ENCODE peak calls at places on chromosome 4, in five cellular contexts. One of them, this sample, is unnamed.

GRCh38 chr4:140884431-140885058 is 128.4 kb upstream of the TBC1D9 start:
- DNase-seq in GM23338: peak
- DNase-seq in MM.1S: peak
- DNase-seq in GM23248: peak
- DNase-seq in HCT116: peak
- DNase-seq in this sample: peak

GRCh38 chr4:38805530-38806145 is 1.0 kb upstream of the TLR1 start:
- DNase-seq in GM23338: no peak
- DNase-seq in MM.1S: peak
- DNase-seq in GM23248: peak
- DNase-seq in HCT116: no peak
- DNase-seq in this sample: no peak

GRCh38 chr4:114997596-114997995 is 115.8 kb downstream of the NDST4 start:
- DNase-seq in GM23338: no peak
- DNase-seq in MM.1S: no peak
- DNase-seq in GM23248: peak
- DNase-seq in HCT116: no peak
- DNase-seq in this sample: no peak

GRCh38 chr4:14196141-14196540 is 568.6 kb upstream of the BOD1L1 start:
- DNase-seq in GM23338: peak
- DNase-seq in MM.1S: peak
- DNase-seq in GM23248: peak
- DNase-seq in HCT116: no peak
- DNase-seq in this sample: peak

GRCh38 chr4:121690001-121690400 is 6.8 kb downstream of the ANXA5 start:
- DNase-seq in GM23338: no peak
- DNase-seq in MM.1S: no peak
- DNase-seq in GM23248: peak
- DNase-seq in HCT116: no peak
- DNase-seq in this sample: peak

GRCh38 chr4:140993969-140994459 is 139.3 kb downstream of the RNF150 start:
- DNase-seq in GM23338: no peak
- DNase-seq in MM.1S: no peak
- DNase-seq in GM23248: no peak
- DNase-seq in HCT116: no peak
- DNase-seq in this sample: no peak

GRCh38 chr4:152283806-152284470 is 252.0 kb downstream of the FBXW7 start:
- DNase-seq in GM23338: peak
- DNase-seq in MM.1S: no peak
- DNase-seq in GM23248: peak
- DNase-seq in HCT116: no peak
- DNase-seq in this sample: peak

GRCh38 chr4:56731857-56732256 is 50.8 kb upstream of the HOPX start:
- DNase-seq in GM23338: peak
- DNase-seq in MM.1S: no peak
- DNase-seq in GM23248: no peak
- DNase-seq in HCT116: no peak
- DNase-seq in this sample: no peak

GRCh38 chr4:39700500-39700899 is 2.6 kb downstream of the UBE2K start:
- DNase-seq in GM23338: no peak
- DNase-seq in MM.1S: no peak
- DNase-seq in GM23248: peak
- DNase-seq in HCT116: no peak
- DNase-seq in this sample: no peak

GRCh38 chr4:108762559-108763225 is at the start of gene ETNPPL:
- DNase-seq in GM23338: peak
- DNase-seq in MM.1S: peak
- DNase-seq in GM23248: peak
- DNase-seq in HCT116: no peak
- DNase-seq in this sample: peak

GRCh38 chr4:84931274-84931673 is 35.2 kb downstream of the WDFY3 start:
- DNase-seq in GM23338: no peak
- DNase-seq in MM.1S: no peak
- DNase-seq in GM23248: no peak
- DNase-seq in HCT116: no peak
- DNase-seq in this sample: no peak

GRCh38 chr4:1033840-1034551 is 22.6 kb downstream of the FGFRL1 start:
- DNase-seq in GM23338: no peak
- DNase-seq in MM.1S: no peak
- DNase-seq in GM23248: peak
- DNase-seq in HCT116: no peak
- DNase-seq in this sample: no peak

GRCh38 chr4:183517781-183518180 is 12.9 kb downstream of the ING2 start:
- DNase-seq in GM23338: no peak
- DNase-seq in MM.1S: no peak
- DNase-seq in GM23248: no peak
- DNase-seq in HCT116: no peak
- DNase-seq in this sample: no peak

GRCh38 chr4:28014469-28014868 is 1153.8 kb downstream of the STIM2 start:
- DNase-seq in GM23338: no peak
- DNase-seq in MM.1S: no peak
- DNase-seq in GM23248: no peak
- DNase-seq in HCT116: no peak
- DNase-seq in this sample: no peak

GRCh38 chr4:69697536-69697935 is 44.5 kb upstream of the UGT2A1 start:
- DNase-seq in GM23338: no peak
- DNase-seq in MM.1S: no peak
- DNase-seq in GM23248: no peak
- DNase-seq in HCT116: no peak
- DNase-seq in this sample: no peak

GRCh38 chr4:41214158-41215146 is at the start of gene APBB2:
- DNase-seq in GM23338: peak
- DNase-seq in MM.1S: peak
- DNase-seq in GM23248: peak
- DNase-seq in HCT116: peak
- DNase-seq in this sample: peak

GRCh38 chr4:185165605-185166063 is 22.6 kb downstream of the SLC25A4 start:
- DNase-seq in GM23338: no peak
- DNase-seq in MM.1S: peak
- DNase-seq in GM23248: peak
- DNase-seq in HCT116: no peak
- DNase-seq in this sample: no peak

GRCh38 chr4:142516686-142517145 is 329.4 kb downstream of the INPP4B start:
- DNase-seq in GM23338: no peak
- DNase-seq in MM.1S: no peak
- DNase-seq in GM23248: peak
- DNase-seq in HCT116: no peak
- DNase-seq in this sample: peak

GRCh38 chr4:69718376-69719293 is 41.8 kb downstream of the SULT1B1 start:
- DNase-seq in GM23338: peak
- DNase-seq in MM.1S: no peak
- DNase-seq in GM23248: peak
- DNase-seq in HCT116: no peak
- DNase-seq in this sample: peak

GRCh38 chr4:147860960-147861359 is 129.1 kb downstream of the ARHGAP10 start:
- DNase-seq in GM23338: no peak
- DNase-seq in MM.1S: no peak
- DNase-seq in GM23248: no peak
- DNase-seq in HCT116: no peak
- DNase-seq in this sample: no peak

GRCh38 chr4:125200556-125200955 is 114.2 kb upstream of the FAT4 start:
- DNase-seq in GM23338: no peak
- DNase-seq in MM.1S: peak
- DNase-seq in GM23248: no peak
- DNase-seq in HCT116: no peak
- DNase-seq in this sample: no peak

GRCh38 chr4:8919651-8920288 is 48.1 kb upstream of the HMX1 start:
- DNase-seq in GM23338: no peak
- DNase-seq in MM.1S: no peak
- DNase-seq in GM23248: no peak
- DNase-seq in HCT116: no peak
- DNase-seq in this sample: no peak

GRCh38 chr4:19386786-19387185 is 864.9 kb upstream of the SLIT2 start:
- DNase-seq in GM23338: no peak
- DNase-seq in MM.1S: no peak
- DNase-seq in GM23248: peak
- DNase-seq in HCT116: no peak
- DNase-seq in this sample: peak

GRCh38 chr4:17232575-17233253 is 279.2 kb downstream of the QDPR start:
- DNase-seq in GM23338: peak
- DNase-seq in MM.1S: no peak
- DNase-seq in GM23248: peak
- DNase-seq in HCT116: peak
- DNase-seq in this sample: no peak

GRCh38 chr4:183333983-183334382 is 11.8 kb upstream of the CLDN24 start:
- DNase-seq in GM23338: no peak
- DNase-seq in MM.1S: no peak
- DNase-seq in GM23248: no peak
- DNase-seq in HCT116: peak
- DNase-seq in this sample: peak

GRCh38 chr4:22897520-22898108 is 204.9 kb downstream of the GBA3 start:
- DNase-seq in GM23338: peak
- DNase-seq in MM.1S: peak
- DNase-seq in GM23248: peak
- DNase-seq in HCT116: peak
- DNase-seq in this sample: peak

GRCh38 chr4:87422104-87423052 is at the start of gene NUDT9:
- DNase-seq in GM23338: peak
- DNase-seq in MM.1S: peak
- DNase-seq in GM23248: peak
- DNase-seq in HCT116: peak
- DNase-seq in this sample: peak

GRCh38 chr4:165737309-165737972 is 135.6 kb upstream of the TLL1 start:
- DNase-seq in GM23338: no peak
- DNase-seq in MM.1S: no peak
- DNase-seq in GM23248: no peak
- DNase-seq in HCT116: no peak
- DNase-seq in this sample: peak

GRCh38 chr4:186351672-186352194 is 85.7 kb downstream of the F11 start:
- DNase-seq in GM23338: no peak
- DNase-seq in MM.1S: no peak
- DNase-seq in GM23248: no peak
- DNase-seq in HCT116: no peak
- DNase-seq in this sample: no peak

GRCh38 chr4:130573742-130574141 is 1477.8 kb downstream of the C4orf33 start:
- DNase-seq in GM23338: no peak
- DNase-seq in MM.1S: peak
- DNase-seq in GM23248: no peak
- DNase-seq in HCT116: no peak
- DNase-seq in this sample: no peak
- H2AFZ ChIP-seq in GM23338: no peak
- H2AFZ ChIP-seq in MM.1S: peak
- H2AFZ ChIP-seq in GM23248: no peak
- H2AFZ ChIP-seq in HCT116: no peak
- H2AFZ ChIP-seq in this sample: no peak

DNA sequence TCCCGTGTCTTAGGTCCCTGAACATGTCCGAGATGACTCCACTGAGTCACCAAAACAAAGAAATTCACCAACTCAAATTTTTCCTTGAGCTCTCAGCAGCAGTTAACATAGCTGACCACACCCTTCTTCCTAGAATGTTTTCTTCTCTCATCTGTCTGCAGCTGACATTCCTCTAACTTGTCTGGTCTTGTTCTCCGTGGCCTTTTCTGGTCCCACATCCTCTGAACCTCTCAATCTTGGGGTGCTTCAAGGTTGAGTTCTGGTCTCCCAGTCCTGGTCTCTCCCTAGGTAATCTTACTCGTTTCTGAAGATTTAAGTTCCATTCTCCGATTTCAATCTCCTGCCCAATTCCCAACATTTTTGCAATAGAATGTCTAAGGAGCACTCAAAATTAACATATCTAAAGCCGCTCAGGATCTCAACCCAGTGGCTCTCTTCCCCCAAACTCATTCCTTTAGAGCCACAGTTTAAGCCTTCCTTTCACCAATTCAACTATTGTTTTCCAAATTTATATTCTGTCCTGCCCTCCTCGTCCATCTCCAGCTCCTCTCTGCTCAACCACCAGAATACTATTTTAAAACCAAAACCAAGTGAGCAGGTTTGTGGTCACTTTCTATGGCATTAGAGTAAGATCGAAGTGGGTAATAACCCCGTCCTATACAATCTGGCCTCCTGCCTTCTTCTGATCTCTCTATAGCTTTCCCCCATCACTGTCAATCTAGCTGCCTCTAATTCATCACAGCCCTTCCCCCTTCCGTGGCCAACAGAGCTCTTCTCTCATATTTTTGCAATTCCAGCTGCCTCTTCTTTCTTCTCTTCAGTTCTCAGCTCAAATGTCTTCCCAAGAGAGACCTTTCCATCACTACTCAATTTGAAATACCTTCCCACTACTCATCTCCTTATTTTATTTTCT is 1.2 kb downstream of the TRIML2 start:
- DNase-seq in GM23338: peak
- DNase-seq in MM.1S: no peak
- DNase-seq in GM23248: peak
- DNase-seq in HCT116: peak
- DNase-seq in this sample: peak
- TF ChIP-seq EZH2phosphoT487 in GM23338: no peak
- TF ChIP-seq EZH2phosphoT487 in MM.1S: no peak
- TF ChIP-seq EZH2phosphoT487 in GM23248: no peak
- TF ChIP-seq EZH2phosphoT487 in HCT116: no peak
- TF ChIP-seq EZH2phosphoT487 in this sample: no peak

DNA sequence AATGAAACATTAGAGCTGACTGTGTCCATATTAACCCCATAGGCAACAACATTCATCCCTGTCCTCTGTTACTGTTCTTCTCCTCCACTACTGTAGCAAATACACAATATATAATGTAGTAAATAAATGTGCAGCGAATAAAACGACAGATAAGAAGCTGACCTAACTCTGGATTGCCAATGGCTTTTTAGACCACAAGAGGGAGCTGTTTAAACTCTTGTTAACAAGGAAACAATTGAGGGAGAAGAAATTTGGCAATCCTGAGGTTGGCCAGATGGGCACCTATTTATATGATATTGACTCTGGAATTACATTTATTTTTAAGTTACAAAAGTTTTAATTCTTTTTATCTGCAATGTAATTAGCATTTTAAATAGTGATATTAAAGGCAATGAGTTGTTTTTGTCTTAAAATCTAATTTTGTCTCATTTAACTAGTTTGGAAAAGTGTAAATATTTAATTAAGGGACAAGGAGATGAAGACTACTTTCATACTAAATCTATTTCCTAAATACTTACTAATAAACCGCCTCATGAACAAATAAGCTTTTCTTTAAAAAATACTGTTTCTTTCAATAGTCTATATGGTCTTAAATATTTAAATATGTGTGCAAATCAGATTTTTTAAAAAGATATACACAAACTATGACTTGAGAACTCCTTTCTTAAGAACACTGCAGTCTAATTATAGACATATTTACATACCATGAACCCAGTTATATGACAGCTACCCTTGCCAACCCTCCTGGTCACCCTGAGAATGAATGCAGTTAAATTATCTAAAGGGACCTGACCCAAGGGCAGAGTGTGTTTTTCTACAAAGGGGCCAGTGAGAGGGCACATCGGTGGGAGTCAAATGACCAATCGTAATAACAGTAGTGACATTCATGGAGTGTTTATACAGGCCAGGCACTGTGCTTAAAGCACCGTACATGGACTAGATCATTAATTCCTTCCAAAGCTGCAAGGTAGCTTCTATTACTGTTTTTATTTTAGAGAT is 52.9 kb upstream of the HPF1 start:
- DNase-seq in GM23338: peak
- DNase-seq in MM.1S: peak
- DNase-seq in GM23248: peak
- DNase-seq in HCT116: peak
- DNase-seq in this sample: peak
- H2AFZ ChIP-seq in GM23338: peak
- H2AFZ ChIP-seq in MM.1S: peak
- H2AFZ ChIP-seq in GM23248: no peak
- H2AFZ ChIP-seq in HCT116: peak
- H2AFZ ChIP-seq in this sample: no peak

GRCh38 chr4:119632216-119632615 is 3.6 kb upstream of the PDE5A start:
- DNase-seq in GM23338: no peak
- DNase-seq in MM.1S: no peak
- DNase-seq in GM23248: peak
- DNase-seq in HCT116: no peak
- DNase-seq in this sample: peak
- TF ChIP-seq EZH2phosphoT487 in GM23338: no peak
- TF ChIP-seq EZH2phosphoT487 in MM.1S: no peak
- TF ChIP-seq EZH2phosphoT487 in GM23248: no peak
- TF ChIP-seq EZH2phosphoT487 in HCT116: no peak
- TF ChIP-seq EZH2phosphoT487 in this sample: no peak

This sample was measured in PC-3.